ENCODE peak calls at places on chromosomes 5 and 9, in six cellular contexts. Y, N, W, Q, F and A are unnamed samples.

GRCh38 chr5:74394924-74395880 is 245.3 kb downstream of the ENC1 start:
- DNase-seq in Y (no peak), N (no peak), W (peak), Q (no peak), F (no peak), A (peak)

GRCh38 chr5:54820759-54821158 is 164.6 kb downstream of the ESM1 start:
- DNase-seq in Y (no peak), N (no peak), W (no peak), Q (no peak), F (no peak), A (no peak)

GRCh38 chr5:138789771-138790242 is 36.6 kb downstream of the CTNNA1 start:
- DNase-seq in Y (peak), N (no peak), W (peak), Q (no peak), F (no peak), A (peak)

GRCh38 chr5:26622947-26623346 is 415.4 kb downstream of the CDH9 start:
- DNase-seq in Y (no peak), N (no peak), W (no peak), Q (no peak), F (no peak), A (no peak)

GRCh38 chr5:81633916-81634315 is 117.0 kb downstream of the SSBP2 start:
- DNase-seq in Y (no peak), N (no peak), W (no peak), Q (no peak), F (no peak), A (no peak)

GRCh38 chr5:145718956-145719355 is 116.2 kb downstream of the PRELID2 start:
- DNase-seq in Y (no peak), N (no peak), W (no peak), Q (no peak), F (no peak), A (no peak)

GRCh38 chr5:43658499-43658898 is 55.5 kb downstream of the NNT start:
- DNase-seq in Y (no peak), N (no peak), W (no peak), Q (no peak), F (no peak), A (no peak)

GRCh38 chr5:161278739-161279660 is 267.5 kb downstream of the GABRB2 start:
- DNase-seq in Y (no peak), N (no peak), W (peak), Q (no peak), F (no peak), A (no peak)

GRCh38 chr5:25357605-25358004 is 712.8 kb upstream of the CDH10 start:
- DNase-seq in Y (no peak), N (no peak), W (no peak), Q (no peak), F (no peak), A (no peak)

GRCh38 chr9:103037508-103038477 is 42.7 kb downstream of the CYLC2 start:
- DNase-seq in Y (no peak), N (no peak), W (no peak), Q (no peak), F (no peak), A (no peak)

GRCh38 chr5:131265318-131265803 is 1.5 kb downstream of the CDC42SE2 start:
- DNase-seq in Y (no peak), N (no peak), W (peak), Q (no peak), F (no peak), A (no peak)
- TF ChIP-seq CTCF in Y (peak), N (peak), W (peak), Q (peak), F (peak), A (peak)

GRCh38 chr5:69367697-69368279 is 1.5 kb downstream of the AK6 start:
- DNase-seq in Y (no peak), N (no peak), W (peak), Q (no peak), F (no peak), A (no peak)
- TF ChIP-seq CTCF in Y (peak), N (no peak), W (peak), Q (no peak), F (no peak), A (no peak)

GRCh38 chr5:137201876-137202275 is 297.2 kb downstream of the SPOCK1 start:
- DNase-seq in Y (no peak), N (no peak), W (no peak), Q (no peak), F (peak), A (no peak)
- TF ChIP-seq CTCF in Y (no peak), N (no peak), W (no peak), Q (no peak), F (peak), A (no peak)

GRCh38 chr9:14830057-14830456 is 80.2 kb downstream of the FREM1 start:
- DNase-seq in Y (no peak), N (no peak), W (no peak), Q (no peak), F (no peak), A (no peak)
- TF ChIP-seq CTCF in Y (no peak), N (no peak), W (no peak), Q (no peak), F (no peak), A (no peak)